ENCODE peak calls at places on chromosomes 7 and 10, in six cellular contexts. One of them, this sample, is unnamed.

GRCh38 chr7:8724080-8724718 is 290.8 kb downstream of the NXPH1 start:
- DNase-seq in nephron progenitor cell: peak
- DNase-seq in tibial nerve: no peak
- DNase-seq in CD4-positive, alpha-beta T cell: no peak
- DNase-seq in osteocyte: no peak
- DNase-seq in CD8-positive, alpha-beta T cell: no peak
- DNase-seq in this sample: peak

GRCh38 chr10:88228130-88228529 is 355.0 kb downstream of the RNLS start:
- DNase-seq in osteocyte: no peak
- DNase-seq in CD4-positive, alpha-beta T cell: no peak
- DNase-seq in CD8-positive, alpha-beta T cell: no peak
- DNase-seq in nephron progenitor cell: no peak
- DNase-seq in tibial nerve: no peak
- DNase-seq in this sample: no peak

GRCh38 chr7:108684629-108685028 is 115.0 kb downstream of the DNAJB9 start:
- DNase-seq in nephron progenitor cell: no peak
- DNase-seq in tibial nerve: no peak
- DNase-seq in CD4-positive, alpha-beta T cell: no peak
- DNase-seq in osteocyte: no peak
- DNase-seq in CD8-positive, alpha-beta T cell: no peak
- DNase-seq in this sample: no peak

GRCh38 chr7:134120405-134120804 is 6.7 kb upstream of the LRGUK start:
- DNase-seq in CD8-positive, alpha-beta T cell: no peak
- DNase-seq in tibial nerve: no peak
- DNase-seq in CD4-positive, alpha-beta T cell: no peak
- DNase-seq in nephron progenitor cell: no peak
- DNase-seq in osteocyte: no peak
- DNase-seq in this sample: no peak

GRCh38 chr7:117875566-117875965 is 2.3 kb upstream of the CTTNBP2 start:
- DNase-seq in nephron progenitor cell: peak
- DNase-seq in CD4-positive, alpha-beta T cell: no peak
- DNase-seq in tibial nerve: no peak
- DNase-seq in osteocyte: no peak
- DNase-seq in CD8-positive, alpha-beta T cell: no peak
- DNase-seq in this sample: peak

GRCh38 chr7:72785166-72785955 is 42.6 kb downstream of the TYW1B start:
- DNase-seq in nephron progenitor cell: no peak
- DNase-seq in tibial nerve: no peak
- DNase-seq in CD8-positive, alpha-beta T cell: no peak
- DNase-seq in osteocyte: peak
- DNase-seq in CD4-positive, alpha-beta T cell: no peak
- DNase-seq in this sample: no peak

GRCh38 chr10:48491422-48492139 is 113.3 kb downstream of the ARHGAP22 start:
- DNase-seq in CD8-positive, alpha-beta T cell: no peak
- DNase-seq in osteocyte: peak
- DNase-seq in tibial nerve: no peak
- DNase-seq in CD4-positive, alpha-beta T cell: no peak
- DNase-seq in nephron progenitor cell: no peak
- DNase-seq in this sample: no peak

GRCh38 chr10:28897617-28898464 is 220.5 kb downstream of the BAMBI start:
- DNase-seq in CD8-positive, alpha-beta T cell: no peak
- DNase-seq in nephron progenitor cell: no peak
- DNase-seq in CD4-positive, alpha-beta T cell: no peak
- DNase-seq in tibial nerve: no peak
- DNase-seq in osteocyte: no peak
- DNase-seq in this sample: no peak

GRCh38 chr7:1026721-1027151 is 17.6 kb upstream of the GPR146 start:
- DNase-seq in CD4-positive, alpha-beta T cell: no peak
- DNase-seq in nephron progenitor cell: no peak
- DNase-seq in CD8-positive, alpha-beta T cell: no peak
- DNase-seq in osteocyte: no peak
- DNase-seq in tibial nerve: no peak
- DNase-seq in this sample: no peak

GRCh38 chr7:8442814-8443304 is 9.4 kb downstream of the NXPH1 start:
- DNase-seq in nephron progenitor cell: peak
- DNase-seq in CD8-positive, alpha-beta T cell: peak
- DNase-seq in tibial nerve: no peak
- DNase-seq in CD4-positive, alpha-beta T cell: peak
- DNase-seq in osteocyte: peak
- DNase-seq in this sample: peak

GRCh38 chr7:30925913-30926312 is 14.3 kb downstream of the AQP1 start:
- DNase-seq in tibial nerve: peak
- DNase-seq in CD8-positive, alpha-beta T cell: no peak
- DNase-seq in nephron progenitor cell: no peak
- DNase-seq in osteocyte: peak
- DNase-seq in CD4-positive, alpha-beta T cell: no peak
- DNase-seq in this sample: peak

GRCh38 chr10:97686301-97686961 is 610 bp downstream of the AVPI1 start:
- DNase-seq in CD8-positive, alpha-beta T cell: peak
- DNase-seq in nephron progenitor cell: no peak
- DNase-seq in osteocyte: no peak
- DNase-seq in CD4-positive, alpha-beta T cell: no peak
- DNase-seq in tibial nerve: no peak
- DNase-seq in this sample: no peak

GRCh38 chr10:97684866-97685394 is 2.1 kb downstream of the AVPI1 start:
- DNase-seq in osteocyte: no peak
- DNase-seq in nephron progenitor cell: no peak
- DNase-seq in CD8-positive, alpha-beta T cell: no peak
- DNase-seq in tibial nerve: no peak
- DNase-seq in CD4-positive, alpha-beta T cell: no peak
- DNase-seq in this sample: no peak

GRCh38 chr10:97683556-97684357 is 3.3 kb downstream of the AVPI1 start:
- DNase-seq in osteocyte: no peak
- DNase-seq in nephron progenitor cell: no peak
- DNase-seq in tibial nerve: no peak
- DNase-seq in CD8-positive, alpha-beta T cell: no peak
- DNase-seq in CD4-positive, alpha-beta T cell: no peak
- DNase-seq in this sample: no peak

GRCh38 chr10:97686962-97687784 is at the start of gene AVPI1:
- DNase-seq in osteocyte: peak
- DNase-seq in tibial nerve: peak
- DNase-seq in CD4-positive, alpha-beta T cell: peak
- DNase-seq in CD8-positive, alpha-beta T cell: peak
- DNase-seq in nephron progenitor cell: peak
- DNase-seq in this sample: peak

GRCh38 chr10:97685395-97685958 is 1.6 kb downstream of the AVPI1 start:
- DNase-seq in CD4-positive, alpha-beta T cell: no peak
- DNase-seq in CD8-positive, alpha-beta T cell: no peak
- DNase-seq in tibial nerve: no peak
- DNase-seq in osteocyte: no peak
- DNase-seq in nephron progenitor cell: no peak
- DNase-seq in this sample: peak
- TF ChIP-seq CTCF in CD4-positive, alpha-beta T cell: no peak
- TF ChIP-seq CTCF in CD8-positive, alpha-beta T cell: no peak
- TF ChIP-seq CTCF in tibial nerve: peak
- TF ChIP-seq CTCF in osteocyte: peak
- TF ChIP-seq CTCF in nephron progenitor cell: peak
- TF ChIP-seq CTCF in this sample: peak

GRCh38 chr7:77600952-77601351 is 63.9 kb downstream of the PTPN12 start:
- DNase-seq in nephron progenitor cell: no peak
- DNase-seq in osteocyte: no peak
- DNase-seq in CD4-positive, alpha-beta T cell: no peak
- DNase-seq in CD8-positive, alpha-beta T cell: no peak
- DNase-seq in tibial nerve: no peak
- DNase-seq in this sample: no peak

DNA sequence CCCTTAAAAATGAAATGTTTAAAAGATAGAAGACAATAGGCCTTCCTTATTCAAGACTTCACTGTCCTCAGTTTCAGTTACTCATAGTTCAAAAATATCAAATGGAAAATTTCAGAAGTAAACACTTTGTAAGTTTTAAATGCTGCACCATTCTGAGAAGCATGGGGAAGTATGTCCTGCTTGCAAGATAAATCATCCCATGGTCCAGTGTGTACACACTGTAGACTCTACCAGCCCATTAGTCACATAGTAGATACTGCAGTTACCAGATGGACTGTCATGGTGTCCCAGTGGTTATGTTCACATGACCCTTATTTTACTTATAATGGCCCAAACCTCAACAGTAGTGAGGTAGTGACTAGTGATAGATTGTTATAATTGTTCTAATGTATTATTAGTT is 69.5 kb downstream of the PTPN12 start:
- DNase-seq in CD8-positive, alpha-beta T cell: no peak
- DNase-seq in nephron progenitor cell: no peak
- DNase-seq in tibial nerve: no peak
- DNase-seq in CD4-positive, alpha-beta T cell: no peak
- DNase-seq in osteocyte: no peak
- DNase-seq in this sample: no peak
- TF ChIP-seq CTCF in CD8-positive, alpha-beta T cell: no peak
- TF ChIP-seq CTCF in nephron progenitor cell: no peak
- TF ChIP-seq CTCF in tibial nerve: no peak
- TF ChIP-seq CTCF in CD4-positive, alpha-beta T cell: no peak
- TF ChIP-seq CTCF in osteocyte: no peak
- TF ChIP-seq CTCF in this sample: no peak

GRCh38 chr7:55545496-55545895 is 26.8 kb downstream of the VOPP1 start:
- DNase-seq in tibial nerve: no peak
- DNase-seq in osteocyte: no peak
- DNase-seq in CD8-positive, alpha-beta T cell: no peak
- DNase-seq in nephron progenitor cell: no peak
- DNase-seq in CD4-positive, alpha-beta T cell: no peak
- DNase-seq in this sample: no peak
- TF ChIP-seq CTCF in tibial nerve: no peak
- TF ChIP-seq CTCF in osteocyte: no peak
- TF ChIP-seq CTCF in CD8-positive, alpha-beta T cell: no peak
- TF ChIP-seq CTCF in nephron progenitor cell: no peak
- TF ChIP-seq CTCF in CD4-positive, alpha-beta T cell: no peak
- TF ChIP-seq CTCF in this sample: no peak

GRCh38 chr10:50624154-50624865 is 554 bp upstream of the SGMS1 start:
- DNase-seq in CD4-positive, alpha-beta T cell: peak
- DNase-seq in tibial nerve: peak
- DNase-seq in nephron progenitor cell: peak
- DNase-seq in osteocyte: peak
- DNase-seq in CD8-positive, alpha-beta T cell: peak
- DNase-seq in this sample: peak

GRCh38 chr10:50624866-50625491 is 1.2 kb upstream of the SGMS1 start:
- DNase-seq in tibial nerve: peak
- DNase-seq in CD4-positive, alpha-beta T cell: peak
- DNase-seq in osteocyte: peak
- DNase-seq in CD8-positive, alpha-beta T cell: peak
- DNase-seq in nephron progenitor cell: peak
- DNase-seq in this sample: peak

GRCh38 chr10:50622497-50623298 is 1.1 kb downstream of the SGMS1 start:
- DNase-seq in CD4-positive, alpha-beta T cell: peak
- DNase-seq in CD8-positive, alpha-beta T cell: peak
- DNase-seq in osteocyte: no peak
- DNase-seq in tibial nerve: no peak
- DNase-seq in nephron progenitor cell: peak
- DNase-seq in this sample: peak

GRCh38 chr10:50621981-50622496 is 1.7 kb downstream of the SGMS1 start:
- DNase-seq in tibial nerve: peak
- DNase-seq in osteocyte: peak
- DNase-seq in CD8-positive, alpha-beta T cell: peak
- DNase-seq in CD4-positive, alpha-beta T cell: peak
- DNase-seq in nephron progenitor cell: peak
- DNase-seq in this sample: peak

GRCh38 chr10:50623299-50624153 is at the start of gene SGMS1:
- DNase-seq in osteocyte: peak
- DNase-seq in CD4-positive, alpha-beta T cell: peak
- DNase-seq in CD8-positive, alpha-beta T cell: peak
- DNase-seq in nephron progenitor cell: peak
- DNase-seq in tibial nerve: peak
- DNase-seq in this sample: peak
- TF ChIP-seq CTCF in osteocyte: peak
- TF ChIP-seq CTCF in CD4-positive, alpha-beta T cell: no peak
- TF ChIP-seq CTCF in CD8-positive, alpha-beta T cell: no peak
- TF ChIP-seq CTCF in nephron progenitor cell: no peak
- TF ChIP-seq CTCF in tibial nerve: peak
- TF ChIP-seq CTCF in this sample: no peak

This sample was measured in endothelial cell.